ENCODE peak calls at places on chromosomes 2 and 18, in eight cellular contexts. H is cardiac muscle cell; E is left ventricle myocardium inferior; S is naive thymus-derived CD4-positive, alpha-beta T cell; M is fibroblast of lung; L is A549; A is IMR-90; K is aorta. I is an unnamed sample. For H3K4me1, the result is how much of the 10 kb centered on the place peaks cover.

GRCh38 chr2:179218848-179219594 is 45.6 kb downstream of the SESTD1 start:
- DNase-seq in M (peak), L (peak), S (peak), A (peak), E (peak), H (peak), K (peak), I (peak)

GRCh38 chr2:223262946-223263345 is 211.0 kb downstream of the KCNE4 start:
- DNase-seq in A (no peak), M (peak), L (no peak), H (no peak), S (no peak), E (no peak), K (no peak), I (no peak)

GRCh38 chr2:108243566-108243965 is 3.8 kb downstream of the SULT1C3 start:
- DNase-seq in S (no peak), H (no peak), K (no peak), E (no peak), M (no peak), L (no peak), A (no peak), I (no peak)

GRCh38 chr18:35030234-35030989 is 10.8 kb upstream of the MAPRE2 start:
- DNase-seq in S (no peak), M (no peak), A (no peak), L (no peak), H (no peak), E (no peak), K (no peak), I (peak)

GRCh38 chr18:77439888-77440287 is 190.2 kb downstream of the GALR1 start:
- DNase-seq in M (no peak), E (no peak), S (no peak), K (no peak), A (no peak), H (no peak), L (no peak), I (no peak)

GRCh38 chr2:88614497-88615157 is 12.6 kb downstream of the EIF2AK3 start:
- DNase-seq in E (no peak), K (no peak), H (no peak), L (no peak), A (no peak), S (no peak), M (no peak), I (no peak)

GRCh38 chr2:174752403-174753037 is 11.8 kb downstream of the CHRNA1 start:
- DNase-seq in K (no peak), H (no peak), L (no peak), A (no peak), M (no peak), S (peak), E (no peak), I (no peak)

GRCh38 chr2:26727641-26728561 is 35.4 kb downstream of the KCNK3 start:
- DNase-seq in K (no peak), H (no peak), E (no peak), L (no peak), S (no peak), M (no peak), A (no peak), I (no peak)

GRCh38 chr2:39160982-39161381 is 40.1 kb upstream of the SOS1 start:
- DNase-seq in M (peak), S (no peak), H (peak), E (no peak), K (no peak), L (no peak), A (peak), I (no peak)

GRCh38 chr2:182672471-182673165 is 43.4 kb upstream of the DNAJC10 start:
- DNase-seq in H (peak), K (no peak), A (peak), S (no peak), M (peak), L (no peak), E (no peak), I (no peak)

GRCh38 chr2:84942964-84943421 is 28.0 kb upstream of the KCMF1 start:
- DNase-seq in H (no peak), K (no peak), M (peak), L (no peak), A (peak), S (no peak), E (no peak), I (no peak)

GRCh38 chr18:25164837-25165791 is 186.9 kb downstream of the ZNF521 start:
- DNase-seq in H (peak), A (peak), L (no peak), S (no peak), E (peak), M (peak), K (peak), I (no peak)

GRCh38 chr2:190469770-190470169 is 61.6 kb downstream of the MFSD6 start:
- DNase-seq in K (no peak), L (peak), E (no peak), H (peak), M (peak), S (no peak), A (peak), I (no peak)

GRCh38 chr2:163667064-163667887 is 68.5 kb downstream of the FIGN start:
- DNase-seq in S (no peak), E (no peak), L (peak), K (peak), M (peak), H (peak), A (peak), I (no peak)

GRCh38 chr2:153360239-153360638 is 118.3 kb downstream of the RPRM start:
- DNase-seq in A (no peak), L (no peak), E (no peak), K (no peak), S (no peak), H (peak), M (no peak), I (no peak)

GRCh38 chr2:227033471-227034148 is 130.4 kb downstream of the COL4A4 start:
- DNase-seq in H (peak), S (peak), M (peak), A (peak), E (no peak), L (peak), K (peak), I (no peak)

GRCh38 chr2:40639294-40639693 is 187.4 kb upstream of the SLC8A1 start:
- DNase-seq in K (no peak), A (no peak), L (no peak), S (no peak), H (no peak), E (peak), M (no peak), I (no peak)

GRCh38 chr2:202185816-202186221 is 52.6 kb downstream of the SUMO1 start:
- DNase-seq in L (no peak), H (no peak), A (peak), E (no peak), M (peak), S (no peak), K (no peak), I (no peak)

GRCh38 chr2:239164281-239164871 is 236.4 kb downstream of the HDAC4 start:
- DNase-seq in M (peak), L (no peak), H (no peak), K (peak), A (no peak), S (peak), E (peak), I (no peak)

GRCh38 chr18:12520442-12520992 is 112.8 kb downstream of the PRELID3A start:
- DNase-seq in K (no peak), E (no peak), L (no peak), A (peak), S (no peak), H (no peak), M (peak), I (no peak)

GRCh38 chr18:30870466-30870865 is 172.1 kb downstream of the DSC3 start:
- DNase-seq in A (no peak), K (no peak), L (no peak), M (no peak), H (no peak), E (no peak), S (no peak), I (no peak)

GRCh38 chr2:109109342-109109741 is 19.7 kb upstream of the SH3RF3 start:
- DNase-seq in H (no peak), M (no peak), A (no peak), E (no peak), L (no peak), S (no peak), K (no peak), I (no peak)

GRCh38 chr18:13436596-13436995 is 218.0 kb downstream of the LDLRAD4 start:
- DNase-seq in H (no peak), A (no peak), L (no peak), K (no peak), M (no peak), S (no peak), E (no peak), I (peak)

GRCh38 chr2:197707316-197708213 is 2.4 kb downstream of the MARS2 start:
- DNase-seq in S (no peak), A (peak), H (peak), K (no peak), E (no peak), L (peak), M (peak), I (peak)

GRCh38 chr2:190841707-190842505 is 38.7 kb upstream of the GLS start:
- DNase-seq in S (no peak), K (no peak), M (peak), E (no peak), H (no peak), L (peak), A (peak), I (no peak)

GRCh38 chr2:159456500-159457426 is 159.6 kb downstream of the BAZ2B start:
- DNase-seq in H (no peak), S (no peak), L (no peak), M (peak), E (no peak), A (peak), K (no peak), I (no peak)

GRCh38 chr18:60044290-60045006 is 144.7 kb downstream of the PMAIP1 start:
- DNase-seq in K (no peak), H (no peak), S (no peak), L (peak), M (peak), A (peak), E (no peak), I (no peak)

GRCh38 chr18:74994502-74995403 is 214.2 kb downstream of the PTGR3 start:
- DNase-seq in A (peak), E (no peak), K (peak), L (no peak), S (peak), M (peak), H (no peak), I (no peak)

GRCh38 chr2:95274291-95275150 is at the start of gene PROM2:
- DNase-seq in A (no peak), K (no peak), S (no peak), E (no peak), M (no peak), L (no peak), H (no peak), I (no peak)

GRCh38 chr2:102826904-102827303 is 65.1 kb downstream of the TMEM182 start:
- DNase-seq in E (peak), M (peak), S (no peak), A (peak), L (no peak), H (peak), K (no peak), I (no peak)

GRCh38 chr2:72583376-72583775 is 242.5 kb downstream of the EXOC6B start:
- DNase-seq in A (no peak), K (no peak), E (no peak), M (peak), S (no peak), H (no peak), L (no peak), I (no peak)

GRCh38 chr2:6080837-6081541 is 388.8 kb downstream of the SOX11 start:
- DNase-seq in E (no peak), K (no peak), S (no peak), M (peak), L (no peak), A (no peak), H (peak), I (no peak)

GRCh38 chr2:215507126-215507525 is 71.3 kb upstream of the FN1 start:
- DNase-seq in E (no peak), S (no peak), A (no peak), M (no peak), H (no peak), L (no peak), K (no peak), I (no peak)

GRCh38 chr2:86367501-86367778 is 30.0 kb upstream of the REEP1 start:
- DNase-seq in A (no peak), K (no peak), E (no peak), L (no peak), S (no peak), H (no peak), M (no peak), I (no peak)

GRCh38 chr2:99653433-99653832 is 163.6 kb upstream of the REV1 start:
- DNase-seq in A (no peak), M (no peak), S (no peak), E (no peak), L (no peak), K (no peak), H (no peak), I (no peak)

GRCh38 chr2:85681354-85681728 is 12.8 kb upstream of the GNLY start:
- DNase-seq in A (no peak), L (no peak), S (no peak), K (peak), H (no peak), E (no peak), M (no peak), I (no peak)

GRCh38 chr2:3642521-3643215 is 15.3 kb upstream of the ALLC start:
- DNase-seq in H (no peak), M (no peak), L (no peak), K (no peak), E (no peak), S (no peak), A (no peak), I (no peak)

GRCh38 chr2:222025891-222026271 is 272.9 kb downstream of the PAX3 start:
- DNase-seq in H (no peak), S (no peak), A (no peak), L (no peak), K (no peak), M (no peak), E (no peak), I (no peak)

GRCh38 chr2:239276813-239277193 is 124.0 kb downstream of the HDAC4 start:
- DNase-seq in H (no peak), E (no peak), S (no peak), L (no peak), M (no peak), K (no peak), A (no peak), I (no peak)

GRCh38 chr2:43343573-43344304 is 117.3 kb upstream of the ZFP36L2 start:
- DNase-seq in H (peak), L (no peak), A (peak), M (peak), K (peak), S (no peak), E (peak), I (no peak)

GRCh38 chr2:43346619-43347018 is 120.2 kb upstream of the ZFP36L2 start:
- DNase-seq in E (no peak), K (no peak), H (no peak), A (no peak), L (no peak), S (no peak), M (no peak), I (no peak)

GRCh38 chr2:43344911-43345373 is 118.5 kb upstream of the ZFP36L2 start:
- DNase-seq in H (no peak), M (no peak), K (no peak), A (peak), E (no peak), L (no peak), S (no peak), I (no peak)

GRCh38 chr2:43345872-43346271 is 119.5 kb upstream of the ZFP36L2 start:
- DNase-seq in A (no peak), L (no peak), H (no peak), M (no peak), E (no peak), S (no peak), K (no peak), I (no peak)

GRCh38 chr2:43345391-43345813 is 119.0 kb upstream of the ZFP36L2 start:
- DNase-seq in A (no peak), H (peak), E (peak), S (no peak), M (peak), K (no peak), L (no peak), I (no peak)
- H3K4me1 ChIP-seq in A (under half), H (half or more), E (half or more), S (under half), M (under half), K (under half), L (under half), I (under half)

GRCh38 chr18:23460285-23461273 is 7.5 kb downstream of the RIOK3 start:
- DNase-seq in A (no peak), L (no peak), H (no peak), M (no peak), S (no peak), E (no peak), K (no peak), I (no peak)
- H3K4me1 ChIP-seq in A (under half), L (under half), H (under half), M (under half), S (under half), E (half or more), K (under half), I (half or more)

GRCh38 chr2:551621-552020 is 125.6 kb downstream of the TMEM18 start:
- DNase-seq in E (no peak), K (no peak), L (no peak), H (no peak), A (no peak), S (no peak), M (no peak), I (no peak)
- H3K4me1 ChIP-seq in E (under half), K (under half), L (under half), H (under half), A (under half), S (under half), M (under half), I (under half)

GRCh38 chr2:127095784-127096183 is 11.2 kb downstream of the BIN1 start:
- DNase-seq in M (no peak), L (no peak), S (no peak), E (no peak), A (no peak), K (no peak), H (no peak), I (no peak)

GRCh38 chr2:127097471-127097765 is 9.5 kb downstream of the BIN1 start:
- DNase-seq in E (no peak), K (peak), L (no peak), A (no peak), M (no peak), H (no peak), S (no peak), I (no peak)

GRCh38 chr2:127097841-127098651 is 8.9 kb downstream of the BIN1 start:
- DNase-seq in A (no peak), M (peak), S (no peak), L (no peak), E (no peak), H (no peak), K (peak), I (no peak)

GRCh38 chr2:127096280-127096679 is 10.7 kb downstream of the BIN1 start:
- DNase-seq in E (no peak), H (no peak), S (no peak), K (peak), M (no peak), A (no peak), L (no peak), I (no peak)

DNA sequence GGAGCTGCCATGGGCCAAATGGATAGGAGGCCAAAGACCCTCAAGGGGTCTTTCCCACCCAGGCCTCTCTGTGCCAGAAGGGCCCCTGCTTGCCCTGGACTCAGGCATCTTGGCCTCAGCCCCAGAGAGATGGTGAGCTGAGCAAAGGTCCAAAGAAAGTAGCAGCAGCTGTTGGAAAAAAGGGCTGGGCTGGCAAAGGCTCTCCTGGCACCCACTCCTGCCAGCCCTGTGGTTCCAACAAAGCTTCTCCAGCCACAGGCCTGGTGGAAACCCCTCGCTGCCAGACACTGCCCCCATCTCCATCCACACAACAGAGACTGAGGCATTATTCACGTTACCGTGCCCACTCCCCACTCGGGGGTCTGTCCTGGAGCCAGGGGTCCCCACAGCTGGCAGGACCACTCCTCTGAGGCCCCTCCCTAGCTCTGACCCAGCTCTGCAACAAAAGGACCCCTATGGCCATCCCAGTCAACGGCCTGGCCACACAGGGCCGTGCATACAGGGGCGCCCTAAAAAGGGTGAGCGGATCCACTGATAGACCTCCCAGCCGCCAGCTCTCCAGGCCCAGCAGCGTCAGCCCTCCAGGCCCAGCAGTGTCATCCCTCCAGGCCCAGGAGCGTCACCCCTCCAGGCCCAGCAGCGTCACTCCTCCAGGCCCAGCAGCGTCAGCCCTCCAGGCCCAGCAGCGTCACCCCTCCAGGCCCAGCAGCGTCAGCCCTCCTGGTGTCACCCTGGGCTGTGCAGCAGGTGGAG is 10.1 kb downstream of the BIN1 start:
- DNase-seq in A (no peak), L (no peak), E (no peak), S (no peak), K (peak), M (no peak), H (no peak), I (no peak)
- H3K4me1 ChIP-seq in A (under half), L (half or more), E (under half), S (under half), K (under half), M (under half), H (under half), I (under half)

GRCh38 chr18:46416706-46417638 is 240.0 kb downstream of the LOXHD1 start:
- DNase-seq in M (no peak), S (no peak), A (no peak), L (no peak), H (no peak), E (no peak), K (no peak), I (no peak)

GRCh38 chr18:46413684-46414083 is 243.3 kb downstream of the LOXHD1 start:
- DNase-seq in M (no peak), S (no peak), H (no peak), L (no peak), A (peak), K (no peak), E (no peak), I (no peak)

GRCh38 chr18:46412831-46413371 is 244.1 kb downstream of the LOXHD1 start:
- DNase-seq in H (peak), E (no peak), A (no peak), L (no peak), M (no peak), S (no peak), K (no peak), I (no peak)

GRCh38 chr18:46414863-46415262 is 242.2 kb downstream of the LOXHD1 start:
- DNase-seq in E (no peak), M (no peak), K (no peak), H (no peak), S (no peak), L (no peak), A (no peak), I (no peak)

DNA sequence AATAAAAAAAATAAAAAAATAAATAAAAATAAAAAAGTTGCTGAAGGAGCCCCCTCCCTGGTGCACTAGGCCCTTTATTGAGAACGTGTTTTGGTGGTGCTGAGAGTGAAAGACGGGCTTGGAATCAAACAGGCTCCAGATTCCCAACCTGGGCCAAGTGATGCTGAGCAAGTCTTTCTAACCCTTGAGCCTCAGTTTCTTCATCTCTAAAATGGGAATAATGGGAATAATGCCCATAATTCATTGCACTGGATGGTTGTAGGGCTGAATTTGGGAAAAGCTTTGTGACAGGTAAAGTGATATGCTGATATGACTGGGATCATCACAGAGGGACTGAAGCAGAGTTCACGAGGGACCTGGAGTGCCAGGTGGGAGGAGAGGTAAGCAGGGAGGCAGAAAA is 241.5 kb downstream of the LOXHD1 start:
- DNase-seq in K (no peak), S (no peak), H (no peak), L (no peak), E (no peak), A (no peak), M (no peak), I (no peak)
- H3K4me1 ChIP-seq in K (under half), S (under half), H (half or more), L (under half), E (half or more), A (under half), M (under half), I (under half)

DNA sequence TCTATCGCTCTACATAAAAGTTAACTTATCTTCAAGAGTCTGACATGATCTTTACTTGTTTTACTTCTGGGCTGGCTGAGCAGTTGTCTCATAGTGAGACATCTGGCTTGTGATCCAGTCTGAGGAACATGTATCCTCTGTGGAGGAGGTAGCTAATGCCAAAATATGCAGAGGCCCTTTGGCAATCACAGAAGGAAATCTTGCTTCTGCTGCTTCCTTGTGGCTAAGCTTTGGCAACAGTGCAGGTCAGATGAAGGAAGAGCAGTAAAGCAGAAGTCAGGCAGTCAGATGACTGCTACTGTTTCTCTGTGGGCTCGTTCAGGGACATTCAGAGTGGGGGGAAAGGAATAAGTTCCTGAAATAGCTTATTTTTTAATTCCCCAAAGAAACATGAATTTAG is 22.3 kb downstream of the DOK1 start:
- DNase-seq in A (peak), S (no peak), K (peak), H (no peak), M (peak), E (no peak), L (no peak), I (no peak)
- H3K4me1 ChIP-seq in A (under half), S (under half), K (under half), H (under half), M (under half), E (under half), L (under half), I (under half)